ENCODE peak calls at places on chromosomes 5 and 9, in four cellular contexts. One of them, this sample, is unnamed.

GRCh38 chr9:129036923-129037766 is 719 bp downstream of the MIGA2 start:
- DNase-seq in H1: no peak
- DNase-seq in NT2/D1: no peak
- DNase-seq in HepG2: no peak
- DNase-seq in this sample: no peak

GRCh38 chr5:1409386-1410110 is 35.7 kb downstream of the SLC6A3 start:
- DNase-seq in H1: peak
- DNase-seq in NT2/D1: peak
- DNase-seq in HepG2: no peak
- DNase-seq in this sample: peak

GRCh38 chr5:8906303-8906967 is 639.4 kb downstream of the SEMA5A start:
- DNase-seq in H1: no peak
- DNase-seq in NT2/D1: no peak
- DNase-seq in HepG2: no peak
- DNase-seq in this sample: no peak

GRCh38 chr9:83219924-83220438 is 157.0 kb upstream of the RASEF start:
- DNase-seq in H1: no peak
- DNase-seq in NT2/D1: no peak
- DNase-seq in HepG2: no peak
- DNase-seq in this sample: no peak

GRCh38 chr5:67393211-67393610 is 196.6 kb upstream of the CD180 start:
- DNase-seq in H1: no peak
- DNase-seq in NT2/D1: no peak
- DNase-seq in HepG2: no peak
- DNase-seq in this sample: no peak

GRCh38 chr9:21967169-21967568 is 27.0 kb downstream of the CDKN2A start:
- DNase-seq in H1: no peak
- DNase-seq in NT2/D1: no peak
- DNase-seq in HepG2: no peak
- DNase-seq in this sample: no peak

GRCh38 chr9:4814913-4815312 is 22.2 kb downstream of the RCL1 start:
- DNase-seq in H1: no peak
- DNase-seq in NT2/D1: no peak
- DNase-seq in HepG2: no peak
- DNase-seq in this sample: no peak

GRCh38 chr5:39148983-39149534 is 70.3 kb downstream of the FYB1 start:
- DNase-seq in H1: no peak
- DNase-seq in NT2/D1: no peak
- DNase-seq in HepG2: peak
- DNase-seq in this sample: no peak

GRCh38 chr9:120857481-120857880 is 14.8 kb upstream of the PSMD5 start:
- DNase-seq in H1: no peak
- DNase-seq in NT2/D1: no peak
- DNase-seq in HepG2: no peak
- DNase-seq in this sample: no peak

GRCh38 chr5:151742870-151743294 is 15.5 kb downstream of the ATOX1 start:
- DNase-seq in H1: peak
- DNase-seq in NT2/D1: peak
- DNase-seq in HepG2: peak
- DNase-seq in this sample: peak

GRCh38 chr5:157273131-157273556 is 7.2 kb downstream of the CYFIP2 start:
- DNase-seq in H1: no peak
- DNase-seq in NT2/D1: no peak
- DNase-seq in HepG2: no peak
- DNase-seq in this sample: no peak

GRCh38 chr9:117081641-117082317 is 333.1 kb downstream of the ASTN2 start:
- DNase-seq in H1: no peak
- DNase-seq in NT2/D1: no peak
- DNase-seq in HepG2: no peak
- DNase-seq in this sample: no peak

GRCh38 chr9:86126998-86127972 is 27.9 kb upstream of the GOLM1 start:
- DNase-seq in H1: peak
- DNase-seq in NT2/D1: peak
- DNase-seq in HepG2: peak
- DNase-seq in this sample: peak

GRCh38 chr5:64149268-64149667 is 16.4 kb upstream of the RNF180 start:
- DNase-seq in H1: no peak
- DNase-seq in NT2/D1: no peak
- DNase-seq in HepG2: no peak
- DNase-seq in this sample: no peak

DNA sequence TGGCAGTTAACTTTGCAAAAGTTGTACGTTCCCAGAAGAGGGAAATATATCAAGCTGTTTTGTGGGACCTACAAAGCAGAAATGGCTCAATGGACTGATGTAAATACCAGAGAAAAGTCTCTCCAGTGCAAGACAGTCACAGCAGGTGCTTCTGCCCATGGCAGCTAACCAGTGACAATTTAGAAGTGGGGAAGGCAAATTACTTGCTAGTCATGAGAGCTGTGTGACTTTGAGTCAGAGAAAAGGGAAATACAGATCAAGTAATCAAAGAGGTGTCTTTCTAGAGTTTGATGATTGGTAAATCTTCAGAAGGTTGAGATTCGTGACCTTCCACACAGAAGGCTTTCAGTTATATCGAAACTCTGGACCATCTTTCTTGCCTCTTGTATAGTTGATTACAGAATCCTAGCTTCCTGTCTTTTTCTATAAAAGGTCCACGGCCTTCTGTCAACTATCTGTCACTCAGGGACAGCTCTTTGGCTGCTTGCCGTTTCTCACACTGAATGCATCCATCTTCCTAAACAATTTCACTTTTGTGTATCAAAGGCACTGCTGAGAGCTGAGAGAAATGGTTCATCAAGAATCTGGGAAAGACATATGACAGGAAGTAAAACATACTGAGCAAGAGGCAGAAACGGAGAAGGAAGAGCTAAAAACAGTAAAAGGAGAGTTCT is 994.0 kb upstream of the ACO1 start:
- DNase-seq in H1: no peak
- DNase-seq in NT2/D1: no peak
- DNase-seq in HepG2: no peak
- DNase-seq in this sample: no peak
- TF ChIP-seq SUZ12 in H1: no peak
- TF ChIP-seq SUZ12 in NT2/D1: no peak
- TF ChIP-seq SUZ12 in HepG2: no peak
- TF ChIP-seq SUZ12 in this sample: no peak

GRCh38 chr9:127018935-127019334 is 103.5 kb downstream of the ANGPTL2 start:
- DNase-seq in H1: no peak
- DNase-seq in NT2/D1: no peak
- DNase-seq in HepG2: no peak
- DNase-seq in this sample: no peak
- TF ChIP-seq SUZ12 in H1: no peak
- TF ChIP-seq SUZ12 in NT2/D1: no peak
- TF ChIP-seq SUZ12 in HepG2: no peak
- TF ChIP-seq SUZ12 in this sample: no peak

GRCh38 chr5:154242442-154242841 is 51.9 kb downstream of the GALNT10 start:
- DNase-seq in H1: no peak
- DNase-seq in NT2/D1: no peak
- DNase-seq in HepG2: no peak
- DNase-seq in this sample: no peak

GRCh38 chr5:154242964-154243376 is 52.4 kb downstream of the GALNT10 start:
- DNase-seq in H1: no peak
- DNase-seq in NT2/D1: no peak
- DNase-seq in HepG2: no peak
- DNase-seq in this sample: no peak

GRCh38 chr5:154244476-154244875 is 53.9 kb downstream of the GALNT10 start:
- DNase-seq in H1: no peak
- DNase-seq in NT2/D1: no peak
- DNase-seq in HepG2: no peak
- DNase-seq in this sample: no peak

GRCh38 chr5:154241021-154241420 is 50.5 kb downstream of the GALNT10 start:
- DNase-seq in H1: no peak
- DNase-seq in NT2/D1: no peak
- DNase-seq in HepG2: no peak
- DNase-seq in this sample: no peak

GRCh38 chr5:154243736-154244135 is 53.2 kb downstream of the GALNT10 start:
- DNase-seq in H1: no peak
- DNase-seq in NT2/D1: no peak
- DNase-seq in HepG2: no peak
- DNase-seq in this sample: no peak
- TF ChIP-seq SUZ12 in H1: no peak
- TF ChIP-seq SUZ12 in NT2/D1: no peak
- TF ChIP-seq SUZ12 in HepG2: no peak
- TF ChIP-seq SUZ12 in this sample: no peak

GRCh38 chr5:45094876-45095275 is 286.1 kb downstream of the MRPS30 start:
- DNase-seq in H1: no peak
- DNase-seq in NT2/D1: no peak
- DNase-seq in HepG2: no peak
- DNase-seq in this sample: no peak

GRCh38 chr5:45093377-45093776 is 284.6 kb downstream of the MRPS30 start:
- DNase-seq in H1: no peak
- DNase-seq in NT2/D1: no peak
- DNase-seq in HepG2: no peak
- DNase-seq in this sample: no peak

DNA sequence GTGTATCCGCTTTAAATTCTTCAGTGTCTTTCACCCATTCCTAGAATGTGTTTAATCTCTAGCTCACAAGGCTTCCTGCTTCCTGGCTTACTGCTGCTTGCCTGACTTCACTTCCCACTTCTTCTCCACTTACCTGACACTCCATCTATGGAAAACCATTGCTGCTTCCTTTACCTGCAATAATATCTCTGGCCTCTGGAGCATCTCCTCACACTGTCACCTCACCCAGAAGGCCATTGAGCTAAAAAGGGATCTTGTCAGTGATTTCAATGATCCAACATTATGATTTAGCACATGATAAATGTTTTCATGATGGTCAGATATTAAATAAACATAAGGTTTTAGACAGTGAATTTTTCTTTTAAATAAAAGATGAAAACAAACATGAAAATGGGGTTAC is 281.1 kb downstream of the MRPS30 start:
- DNase-seq in H1: no peak
- DNase-seq in NT2/D1: no peak
- DNase-seq in HepG2: no peak
- DNase-seq in this sample: no peak
- TF ChIP-seq SUZ12 in H1: no peak
- TF ChIP-seq SUZ12 in NT2/D1: no peak
- TF ChIP-seq SUZ12 in HepG2: no peak
- TF ChIP-seq SUZ12 in this sample: no peak

DNA sequence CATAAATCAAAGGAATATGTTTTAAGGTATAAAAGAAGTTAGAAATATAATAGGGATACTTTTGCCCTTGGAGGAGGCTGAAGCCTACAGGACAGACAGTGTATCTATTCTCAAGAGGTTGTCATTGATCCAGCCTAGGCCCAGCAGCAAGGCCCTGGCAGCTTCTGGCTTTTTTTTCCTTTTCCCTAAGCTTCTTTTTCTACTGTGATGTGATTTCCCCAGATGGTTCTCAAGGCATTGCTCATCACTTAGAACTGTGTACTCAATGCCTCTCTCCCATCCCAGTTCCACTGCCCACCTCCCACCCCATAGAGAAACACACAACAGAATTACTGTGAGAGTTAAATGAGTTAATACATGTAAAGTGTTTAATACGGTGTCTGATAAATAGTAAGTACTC is 88.6 kb downstream of the SLC44A1 start:
- DNase-seq in H1: no peak
- DNase-seq in NT2/D1: no peak
- DNase-seq in HepG2: no peak
- DNase-seq in this sample: no peak
- TF ChIP-seq SUZ12 in H1: no peak
- TF ChIP-seq SUZ12 in NT2/D1: no peak
- TF ChIP-seq SUZ12 in HepG2: no peak
- TF ChIP-seq SUZ12 in this sample: no peak

DNA sequence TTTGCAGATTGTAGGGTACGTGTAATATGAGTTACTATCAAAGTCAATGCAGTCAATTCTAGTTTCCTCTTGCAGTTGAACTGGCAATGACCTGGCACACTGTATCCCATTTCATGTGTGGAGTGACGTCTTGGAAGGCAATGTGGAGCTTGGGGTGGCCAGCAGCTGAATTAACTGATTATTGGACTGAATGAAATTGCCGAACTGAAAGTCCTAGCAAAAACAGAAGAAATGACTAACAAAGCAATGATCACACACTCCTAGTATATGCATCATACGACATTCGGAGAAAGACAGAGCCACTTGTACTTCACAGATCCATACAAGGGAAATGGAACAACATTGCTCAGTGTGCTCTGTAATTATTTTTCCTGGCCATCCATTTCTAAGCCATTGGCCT is 259.1 kb upstream of the DAPK1 start:
- DNase-seq in H1: no peak
- DNase-seq in NT2/D1: no peak
- DNase-seq in HepG2: no peak
- DNase-seq in this sample: no peak
- TF ChIP-seq SUZ12 in H1: no peak
- TF ChIP-seq SUZ12 in NT2/D1: no peak
- TF ChIP-seq SUZ12 in HepG2: no peak
- TF ChIP-seq SUZ12 in this sample: no peak

GRCh38 chr5:125868035-125868434 is 555.2 kb upstream of the GRAMD2B start:
- DNase-seq in H1: no peak
- DNase-seq in NT2/D1: no peak
- DNase-seq in HepG2: no peak
- DNase-seq in this sample: no peak

GRCh38 chr5:125874057-125874456 is 549.2 kb upstream of the GRAMD2B start:
- DNase-seq in H1: no peak
- DNase-seq in NT2/D1: no peak
- DNase-seq in HepG2: no peak
- DNase-seq in this sample: no peak

GRCh38 chr5:125865166-125865815 is 557.9 kb upstream of the GRAMD2B start:
- DNase-seq in H1: no peak
- DNase-seq in NT2/D1: no peak
- DNase-seq in HepG2: no peak
- DNase-seq in this sample: no peak

GRCh38 chr5:125874717-125875116 is 548.5 kb upstream of the GRAMD2B start:
- DNase-seq in H1: no peak
- DNase-seq in NT2/D1: peak
- DNase-seq in HepG2: no peak
- DNase-seq in this sample: peak

GRCh38 chr5:125870271-125870670 is 552.9 kb upstream of the GRAMD2B start:
- DNase-seq in H1: no peak
- DNase-seq in NT2/D1: no peak
- DNase-seq in HepG2: no peak
- DNase-seq in this sample: no peak
- TF ChIP-seq SUZ12 in H1: no peak
- TF ChIP-seq SUZ12 in NT2/D1: no peak
- TF ChIP-seq SUZ12 in HepG2: no peak
- TF ChIP-seq SUZ12 in this sample: no peak

GRCh38 chr9:70413427-70413797 is 1.0 kb downstream of the KLF9 start:
- DNase-seq in H1: no peak
- DNase-seq in NT2/D1: no peak
- DNase-seq in HepG2: no peak
- DNase-seq in this sample: no peak

GRCh38 chr9:70412678-70413426 is 1.6 kb downstream of the KLF9 start:
- DNase-seq in H1: peak
- DNase-seq in NT2/D1: no peak
- DNase-seq in HepG2: peak
- DNase-seq in this sample: no peak

GRCh38 chr9:70411141-70411929 is 3.1 kb downstream of the KLF9 start:
- DNase-seq in H1: no peak
- DNase-seq in NT2/D1: no peak
- DNase-seq in HepG2: peak
- DNase-seq in this sample: no peak

GRCh38 chr9:70410368-70410767 is 4.1 kb downstream of the KLF9 start:
- DNase-seq in H1: no peak
- DNase-seq in NT2/D1: no peak
- DNase-seq in HepG2: no peak
- DNase-seq in this sample: no peak

GRCh38 chr9:70411930-70412677 is 2.4 kb downstream of the KLF9 start:
- DNase-seq in H1: peak
- DNase-seq in NT2/D1: no peak
- DNase-seq in HepG2: peak
- DNase-seq in this sample: peak
- TF ChIP-seq SUZ12 in H1: no peak
- TF ChIP-seq SUZ12 in NT2/D1: no peak
- TF ChIP-seq SUZ12 in HepG2: no peak
- TF ChIP-seq SUZ12 in this sample: no peak

GRCh38 chr9:90815183-90815943 is 13.7 kb downstream of the SYK start:
- DNase-seq in H1: no peak
- DNase-seq in NT2/D1: no peak
- DNase-seq in HepG2: no peak
- DNase-seq in this sample: no peak
- TF ChIP-seq SUZ12 in H1: no peak
- TF ChIP-seq SUZ12 in NT2/D1: no peak
- TF ChIP-seq SUZ12 in HepG2: no peak
- TF ChIP-seq SUZ12 in this sample: no peak